ENCODE peak calls at places on chromosomes 7 and 10, in eight cellular contexts. N, O, E, S, G, T, H and W are unnamed samples.

GRCh38 chr10:116271593-116272496 is 1.2 kb downstream of the GFRA1 start:
- DNase-seq in T (no peak), S (no peak), E (no peak), N (no peak), G (peak; percentile 6), O (no peak), H (no peak), W (no peak)

GRCh38 chr7:29499932-29500331 is 63.7 kb upstream of the PRR15 start:
- DNase-seq in G (no peak), E (no peak), O (no peak), N (no peak), S (no peak), T (no peak), H (no peak), W (no peak)

GRCh38 chr7:51045319-51046102 is 262.8 kb upstream of the GRB10 start:
- DNase-seq in H (peak; percentile 94), N (no peak), S (peak; percentile 60), G (peak; percentile 5), E (no peak), O (no peak), T (no peak), W (no peak)

GRCh38 chr10:21993360-21994001 is 10.0 kb downstream of the DNAJC1 start:
- DNase-seq in G (peak; percentile 58), T (peak; percentile 52), N (no peak), E (no peak), H (peak; percentile 42), S (peak; percentile 9), O (no peak), W (peak; percentile 33)

GRCh38 chr7:75981450-75982305 is 12.7 kb downstream of the TMEM120A start:
- DNase-seq in S (no peak), T (no peak), O (no peak), H (no peak), G (no peak), E (no peak), N (no peak), W (no peak)

GRCh38 chr10:99995713-99996112 is 14.0 kb downstream of the DNMBP start:
- DNase-seq in H (no peak), N (no peak), E (no peak), T (no peak), O (no peak), S (no peak), G (no peak), W (no peak)

GRCh38 chr7:64869912-64870562 is 33.0 kb upstream of the ZNF273 start:
- DNase-seq in G (no peak), T (no peak), O (no peak), N (no peak), S (no peak), E (no peak), H (no peak), W (no peak)

GRCh38 chr7:31957756-31958155 is 112.5 kb downstream of the PDE1C start:
- DNase-seq in S (no peak), T (no peak), N (no peak), O (no peak), E (no peak), H (no peak), G (no peak), W (no peak)

GRCh38 chr10:43683451-43684197 is 34.9 kb upstream of the ZNF32 start:
- DNase-seq in N (no peak), T (peak; percentile 11), O (no peak), H (peak; percentile 8), G (peak; percentile 22), E (no peak), S (no peak), W (no peak)

GRCh38 chr10:63515002-63515763 is 6.0 kb upstream of the REEP3 start:
- DNase-seq in H (peak; percentile 78), S (peak; percentile 74), N (peak; percentile 21), E (no peak), T (no peak), O (peak; percentile 22), G (peak; percentile 78), W (no peak)

GRCh38 chr7:28316489-28316888 is 95.8 kb upstream of the CREB5 start:
- DNase-seq in G (peak; percentile 16), E (no peak), S (peak; percentile 57), H (no peak), T (no peak), O (no peak), N (no peak), W (no peak)

GRCh38 chr7:1505731-1506550 is 1.8 kb upstream of the INTS1 start:
- DNase-seq in O (no peak), G (no peak), T (no peak), H (no peak), S (no peak), N (no peak), E (no peak), W (peak; percentile 33)

GRCh38 chr10:55214608-55215007 is 413.6 kb upstream of the PCDH15 start:
- DNase-seq in G (no peak), N (no peak), T (no peak), H (no peak), S (no peak), E (no peak), O (no peak), W (no peak)

GRCh38 chr7:127392182-127392565 is 334 bp downstream of the ZNF800 start:
- DNase-seq in G (peak; percentile 71), N (no peak), O (no peak), H (peak; percentile 66), E (peak; percentile 54), T (no peak), S (peak; percentile 65), W (no peak)

GRCh38 chr7:157539521-157539920 is 202.7 kb downstream of the DNAJB6 start:
- DNase-seq in N (no peak), G (no peak), H (no peak), E (no peak), O (no peak), T (no peak), S (no peak), W (no peak)

GRCh38 chr10:33665512-33665911 is 331.0 kb upstream of the NRP1 start:
- DNase-seq in H (peak; percentile 17), G (peak; percentile 58), S (peak; percentile 38), N (peak; percentile 13), O (no peak), T (no peak), E (no peak), W (no peak)

GRCh38 chr7:131501422-131501821 is 55.0 kb downstream of the PODXL start:
- DNase-seq in T (no peak), N (no peak), O (no peak), G (peak; percentile 48), H (peak; percentile 83), E (no peak), S (peak; percentile 78), W (no peak)

GRCh38 chr10:122939819-122940543 is 14.0 kb downstream of the C10orf88 start:
- DNase-seq in T (no peak), N (no peak), S (no peak), G (peak; percentile 78), O (no peak), H (peak; percentile 81), E (no peak), W (no peak)

GRCh38 chr7:27082171-27082570 is 13.6 kb downstream of the HOXA1 start:
- DNase-seq in N (no peak), S (peak; percentile 29), H (no peak), T (no peak), G (no peak), E (no peak), O (no peak), W (no peak)

GRCh38 chr7:1397491-1398327 is 61.6 kb downstream of the MICALL2 start:
- DNase-seq in N (no peak), E (no peak), G (peak; percentile 68), T (no peak), S (no peak), H (peak; percentile 56), O (no peak), W (no peak)

GRCh38 chr10:91127341-91128082 is 93.0 kb upstream of the PCGF5 start:
- DNase-seq in G (no peak), O (no peak), E (no peak), N (no peak), H (no peak), T (no peak), S (no peak), W (no peak)

GRCh38 chr7:422191-422885 is 97.3 kb downstream of the PDGFA start:
- DNase-seq in E (no peak), O (no peak), N (no peak), H (no peak), S (no peak), G (no peak), T (no peak), W (no peak)

GRCh38 chr10:131031346-131031745 is 280.2 kb downstream of the TCERG1L start:
- DNase-seq in G (no peak), H (no peak), O (no peak), T (no peak), S (no peak), N (no peak), E (no peak), W (no peak)

GRCh38 chr7:143934526-143935340 is at the start of gene OR2F2:
- DNase-seq in E (no peak), T (no peak), S (no peak), O (no peak), H (peak; percentile 68), G (peak; percentile 85), N (no peak), W (no peak)

GRCh38 chr10:60718891-60719290 is 59.4 kb upstream of the CDK1 start:
- DNase-seq in O (no peak), S (peak; percentile 9), G (no peak), N (no peak), T (no peak), H (peak; percentile 71), E (no peak), W (no peak)

GRCh38 chr7:101226686-101227085 is 8.7 kb downstream of the ZNHIT1 start:
- DNase-seq in E (no peak), G (no peak), S (no peak), O (no peak), H (peak; percentile 62), T (no peak), N (no peak), W (no peak)

GRCh38 chr7:48049850-48050249 is 14.5 kb downstream of the C7orf57 start:
- DNase-seq in N (no peak), E (no peak), T (no peak), H (no peak), G (no peak), O (no peak), S (no peak), W (no peak)